ENCODE peak calls at places on chromosomes 4 and X, in five cellular contexts. V, G, N, Y and D are unnamed samples.
A peak's percentile ranks its signal among the peaks of the same experiment; 100 is the strongest.

GRCh38 chrX:95117556-95117955 is 1443.5 kb downstream of the FAM133A start:
- DNase-seq in N (no peak), V (no peak), G (no peak), Y (no peak), D (no peak)

GRCh38 chr4:140069068-140069467 is 84.9 kb downstream of the MAML3 start:
- DNase-seq in Y (peak; percentile 43), V (no peak), N (peak; percentile 80), G (peak; percentile 80), D (no peak)

GRCh38 chr4:1570291-1571164 is 113.6 kb downstream of the FAM53A start:
- DNase-seq in V (no peak), Y (no peak), G (no peak), N (peak; percentile 57), D (no peak)

GRCh38 chr4:176274441-176274840 is 5.4 kb upstream of the ASB5 start:
- DNase-seq in V (no peak), Y (no peak), N (no peak), G (no peak), D (no peak)

GRCh38 chr4:173243321-173243720 is 74.7 kb downstream of the GALNT7 start:
- DNase-seq in Y (no peak), V (no peak), N (no peak), G (no peak), D (no peak)

GRCh38 chr4:138086471-138086870 is 155.7 kb downstream of the SLC7A11 start:
- DNase-seq in G (no peak), Y (no peak), V (no peak), N (no peak), D (no peak)

GRCh38 chr4:74197123-74197522 is 39.2 kb downstream of the MTHFD2L start:
- DNase-seq in V (no peak), Y (no peak), N (no peak), G (no peak), D (no peak)

GRCh38 chr4:133131829-133132485 is 17.1 kb upstream of the PCDH10 start:
- DNase-seq in Y (no peak), G (no peak), V (no peak), N (no peak), D (no peak)

GRCh38 chr4:61753739-61754138 is 553.6 kb downstream of the ADGRL3 start:
- DNase-seq in G (no peak), N (no peak), V (no peak), Y (no peak), D (no peak)

GRCh38 chr4:126701756-126702155 is 931.0 kb upstream of the INTU start:
- DNase-seq in V (no peak), N (no peak), G (no peak), Y (no peak), D (no peak)

GRCh38 chr4:12978310-12978709 is 505.8 kb downstream of the RAB28 start:
- DNase-seq in V (no peak), G (no peak), N (no peak), Y (no peak), D (no peak)

GRCh38 chr4:24266014-24266413 is 318.3 kb downstream of the DHX15 start:
- DNase-seq in G (no peak), N (no peak), Y (no peak), V (no peak), D (no peak)

GRCh38 chr4:25756503-25756902 is 100.9 kb downstream of the SLC34A2 start:
- DNase-seq in N (no peak), Y (no peak), G (no peak), V (no peak), D (no peak)

GRCh38 chr4:106041294-106042002 is 146.2 kb downstream of the NPNT start:
- DNase-seq in V (no peak), G (no peak), N (no peak), Y (no peak), D (no peak)

GRCh38 chr4:77203380-77204197 is 46.6 kb downstream of the CCNG2 start:
- DNase-seq in V (peak; percentile 69), N (peak; percentile 72), Y (peak; percentile 79), G (peak; percentile 81), D (peak; percentile 25)

GRCh38 chr4:38232741-38233140 is 272.5 kb downstream of the PTTG2 start:
- DNase-seq in V (no peak), N (no peak), G (no peak), Y (no peak), D (no peak)

GRCh38 chr4:3855646-3856045 is 89.5 kb downstream of the ADRA2C start:
- DNase-seq in Y (no peak), V (no peak), G (no peak), N (no peak), D (no peak)

GRCh38 chr4:15295421-15296162 is 132.2 kb upstream of the C1QTNF7 start:
- DNase-seq in G (no peak), N (no peak), V (no peak), Y (no peak), D (no peak)

GRCh38 chr4:94332983-94333590 is 9.5 kb downstream of the HPGDS start:
- DNase-seq in N (no peak), Y (no peak), G (no peak), V (no peak), D (no peak)

GRCh38 chrX:68995780-68996551 is 167.1 kb downstream of the EFNB1 start:
- DNase-seq in N (no peak), Y (no peak), G (peak; percentile 64), V (peak; percentile 14), D (no peak)

GRCh38 chrX:112163916-112164315 is 81.3 kb upstream of the TRPC5 start:
- DNase-seq in G (no peak), N (no peak), Y (no peak), V (no peak), D (no peak)

GRCh38 chrX:140766024-140766611 is 56.6 kb downstream of the LINC00632 start:
- DNase-seq in Y (peak; percentile 47), G (peak; percentile 74), V (peak; percentile 25), N (peak; percentile 68), D (no peak)

GRCh38 chr4:124806403-124806802 is 93.9 kb upstream of the ANKRD50 start:
- DNase-seq in G (no peak), V (no peak), Y (no peak), N (no peak), D (no peak)

GRCh38 chrX:72045552-72046277 is 86.0 kb downstream of the RTL5 start:
- DNase-seq in Y (no peak), G (peak; percentile 64), N (no peak), V (no peak), D (no peak)

GRCh38 chr4:151358266-151358665 is 32.9 kb upstream of the SH3D19 start:
- DNase-seq in V (no peak), Y (no peak), N (no peak), G (no peak), D (no peak)

GRCh38 chr4:41339812-41340809 is 83.4 kb downstream of the UCHL1 start:
- DNase-seq in V (no peak), Y (no peak), N (no peak), G (peak; percentile 70), D (no peak)

GRCh38 chr4:16573744-16574143 is 324.7 kb downstream of the LDB2 start:
- DNase-seq in Y (no peak), V (peak; percentile 87), G (peak; percentile 73), N (no peak), D (no peak)

GRCh38 chr4:26151615-26152014 is 169.2 kb upstream of the RBPJ start:
- DNase-seq in Y (no peak), N (no peak), G (peak; percentile 37), V (no peak), D (no peak)

GRCh38 chrX:25166145-25166544 is 150.4 kb upstream of the ARX start:
- DNase-seq in Y (no peak), G (no peak), V (no peak), N (no peak), D (no peak)

GRCh38 chr4:27702710-27703431 is 842.2 kb downstream of the STIM2 start:
- DNase-seq in N (no peak), G (no peak), Y (peak; percentile 16), V (no peak), D (no peak)

GRCh38 chrX:18995216-18995615 is 11.3 kb upstream of the PHKA2 start:
- DNase-seq in V (no peak), G (no peak), Y (no peak), N (no peak), D (no peak)

GRCh38 chr4:27861381-27861787 is 1000.7 kb downstream of the STIM2 start:
- DNase-seq in V (no peak), Y (peak; percentile 23), N (no peak), G (no peak), D (no peak)

GRCh38 chr4:139740531-139741041 is 75.0 kb downstream of the MGST2 start:
- DNase-seq in N (peak; percentile 88), G (peak; percentile 83), V (peak; percentile 75), Y (peak; percentile 62), D (no peak)

GRCh38 chrX:130110379-130111219 is at the start of gene ELF4:
- DNase-seq in V (no peak), N (peak; percentile 71), G (peak; percentile 75), Y (peak; percentile 85), D (no peak)

GRCh38 chrX:31506360-31506759 is 434.5 kb upstream of the FTHL17 start:
- DNase-seq in V (no peak), Y (no peak), N (no peak), G (no peak), D (no peak)
- TF ChIP-seq CTCF in V (no peak), Y (no peak), N (no peak), G (no peak), D (no peak)

GRCh38 chrX:137428777-137429564 is 137.0 kb upstream of the ZIC3 start:
- DNase-seq in N (no peak), G (no peak), V (no peak), Y (no peak), D (no peak)

GRCh38 chrX:137430984-137431475 is 134.9 kb upstream of the ZIC3 start:
- DNase-seq in Y (no peak), N (no peak), V (no peak), G (no peak), D (no peak)

GRCh38 chrX:137430301-137430700 is 135.6 kb upstream of the ZIC3 start:
- DNase-seq in V (no peak), Y (no peak), N (no peak), G (no peak), D (no peak)

GRCh38 chrX:137431693-137432488 is 134.0 kb upstream of the ZIC3 start:
- DNase-seq in V (no peak), N (no peak), Y (peak; percentile 4), G (no peak), D (no peak)

GRCh38 chrX:137432609-137433008 is 133.3 kb upstream of the ZIC3 start:
- DNase-seq in Y (peak; percentile 40), G (no peak), V (no peak), N (no peak), D (no peak)
- TF ChIP-seq CTCF in Y (peak; percentile 50), G (no peak), V (no peak), N (no peak), D (no peak)

GRCh38 chrX:114615765-114616164 is 31.9 kb downstream of the HTR2C start:
- DNase-seq in N (no peak), G (no peak), V (no peak), Y (no peak), D (no peak)

DNA sequence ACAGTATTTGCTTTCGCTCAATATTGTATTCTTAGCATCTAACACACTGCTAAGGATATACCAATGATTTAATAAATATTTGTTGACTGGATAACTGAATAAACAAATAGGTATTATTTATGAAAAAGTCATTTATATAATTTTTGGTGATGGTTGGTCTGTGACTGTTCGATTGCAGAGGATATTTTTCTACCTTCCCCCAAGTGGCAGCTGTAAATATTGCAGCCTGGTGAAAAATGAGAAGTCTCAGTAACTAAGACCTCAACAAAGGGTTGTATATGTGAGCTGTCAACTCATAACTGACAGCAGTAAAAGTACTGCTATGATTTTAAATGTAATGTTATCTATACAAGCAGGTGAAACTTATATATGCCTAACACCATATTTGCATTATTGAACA is 36.0 kb downstream of the HTR2C start:
- DNase-seq in N (no peak), G (no peak), V (peak; percentile 4), Y (peak; percentile 4), D (no peak)
- TF ChIP-seq CTCF in N (no peak), G (no peak), V (peak; percentile 52), Y (peak; percentile 18), D (no peak)

GRCh38 chr4:164930647-164931046 is 46.8 kb downstream of the TRIM61 start:
- DNase-seq in V (no peak), G (no peak), Y (no peak), N (no peak), D (no peak)
- TF ChIP-seq CTCF in V (no peak), G (no peak), Y (no peak), N (no peak), D (no peak)